ENCODE peak calls at places on chromosomes 12 and 14, in four cellular contexts. One of them, this sample, is unnamed.

GRCh38 chr14:65302571-65303184 is 109.9 kb upstream of the FUT8 start:
- DNase-seq in kidney: no peak
- DNase-seq in stimulated activated CD4-positive, alpha-beta T cell treated with anti-CD3 and anti-CD28 coated beads, Interleukin-15, amount 100 ng/mL, for 24 hours: peak
- DNase-seq in activated T-cell treated with anti-CD3 and anti-CD28 coated beads for 1 hour: no peak
- DNase-seq in this sample: no peak

GRCh38 chr12:82981150-82981549 is 294.4 kb downstream of the TMTC2 start:
- DNase-seq in kidney: no peak
- DNase-seq in stimulated activated CD4-positive, alpha-beta T cell treated with anti-CD3 and anti-CD28 coated beads, Interleukin-15, amount 100 ng/mL, for 24 hours: no peak
- DNase-seq in activated T-cell treated with anti-CD3 and anti-CD28 coated beads for 1 hour: no peak
- DNase-seq in this sample: no peak

GRCh38 chr14:77007975-77008421 is 20.5 kb downstream of the IRF2BPL start:
- DNase-seq in kidney: peak
- DNase-seq in stimulated activated CD4-positive, alpha-beta T cell treated with anti-CD3 and anti-CD28 coated beads, Interleukin-15, amount 100 ng/mL, for 24 hours: no peak
- DNase-seq in activated T-cell treated with anti-CD3 and anti-CD28 coated beads for 1 hour: no peak
- DNase-seq in this sample: no peak

GRCh38 chr14:72619071-72619710 is 274.7 kb downstream of the DPF3 start:
- DNase-seq in kidney: peak
- DNase-seq in stimulated activated CD4-positive, alpha-beta T cell treated with anti-CD3 and anti-CD28 coated beads, Interleukin-15, amount 100 ng/mL, for 24 hours: no peak
- DNase-seq in activated T-cell treated with anti-CD3 and anti-CD28 coated beads for 1 hour: no peak
- DNase-seq in this sample: no peak

GRCh38 chr14:60679566-60680258 is 30.4 kb upstream of the SIX1 start:
- DNase-seq in kidney: no peak
- DNase-seq in stimulated activated CD4-positive, alpha-beta T cell treated with anti-CD3 and anti-CD28 coated beads, Interleukin-15, amount 100 ng/mL, for 24 hours: no peak
- DNase-seq in activated T-cell treated with anti-CD3 and anti-CD28 coated beads for 1 hour: no peak
- DNase-seq in this sample: no peak

GRCh38 chr12:19183121-19183838 is 53.7 kb downstream of the PLEKHA5 start:
- DNase-seq in kidney: no peak
- DNase-seq in stimulated activated CD4-positive, alpha-beta T cell treated with anti-CD3 and anti-CD28 coated beads, Interleukin-15, amount 100 ng/mL, for 24 hours: no peak
- DNase-seq in activated T-cell treated with anti-CD3 and anti-CD28 coated beads for 1 hour: no peak
- DNase-seq in this sample: no peak

GRCh38 chr12:116418551-116418950 is 140.6 kb upstream of the MAP1LC3B2 start:
- DNase-seq in kidney: no peak
- DNase-seq in stimulated activated CD4-positive, alpha-beta T cell treated with anti-CD3 and anti-CD28 coated beads, Interleukin-15, amount 100 ng/mL, for 24 hours: no peak
- DNase-seq in activated T-cell treated with anti-CD3 and anti-CD28 coated beads for 1 hour: no peak
- DNase-seq in this sample: no peak

GRCh38 chr14:53399057-53399456 is 245.9 kb upstream of the DDHD1 start:
- DNase-seq in kidney: no peak
- DNase-seq in stimulated activated CD4-positive, alpha-beta T cell treated with anti-CD3 and anti-CD28 coated beads, Interleukin-15, amount 100 ng/mL, for 24 hours: no peak
- DNase-seq in activated T-cell treated with anti-CD3 and anti-CD28 coated beads for 1 hour: no peak
- DNase-seq in this sample: no peak

GRCh38 chr14:76928301-76928700 is 100.2 kb downstream of the IRF2BPL start:
- DNase-seq in kidney: no peak
- DNase-seq in stimulated activated CD4-positive, alpha-beta T cell treated with anti-CD3 and anti-CD28 coated beads, Interleukin-15, amount 100 ng/mL, for 24 hours: no peak
- DNase-seq in activated T-cell treated with anti-CD3 and anti-CD28 coated beads for 1 hour: no peak
- DNase-seq in this sample: no peak

GRCh38 chr12:124411291-124411878 is 116.5 kb downstream of the RFLNA start:
- DNase-seq in kidney: peak
- DNase-seq in stimulated activated CD4-positive, alpha-beta T cell treated with anti-CD3 and anti-CD28 coated beads, Interleukin-15, amount 100 ng/mL, for 24 hours: no peak
- DNase-seq in activated T-cell treated with anti-CD3 and anti-CD28 coated beads for 1 hour: no peak
- DNase-seq in this sample: no peak

GRCh38 chr14:29216316-29216715 is 449.7 kb downstream of the FOXG1 start:
- DNase-seq in kidney: no peak
- DNase-seq in stimulated activated CD4-positive, alpha-beta T cell treated with anti-CD3 and anti-CD28 coated beads, Interleukin-15, amount 100 ng/mL, for 24 hours: no peak
- DNase-seq in activated T-cell treated with anti-CD3 and anti-CD28 coated beads for 1 hour: no peak
- DNase-seq in this sample: no peak

GRCh38 chr12:133202493-133203343 is 21.4 kb downstream of the ZNF268 start:
- DNase-seq in kidney: no peak
- DNase-seq in stimulated activated CD4-positive, alpha-beta T cell treated with anti-CD3 and anti-CD28 coated beads, Interleukin-15, amount 100 ng/mL, for 24 hours: no peak
- DNase-seq in activated T-cell treated with anti-CD3 and anti-CD28 coated beads for 1 hour: no peak
- DNase-seq in this sample: no peak

GRCh38 chr14:94203473-94204210 is 29.5 kb downstream of the PPP4R4 start:
- DNase-seq in kidney: no peak
- DNase-seq in stimulated activated CD4-positive, alpha-beta T cell treated with anti-CD3 and anti-CD28 coated beads, Interleukin-15, amount 100 ng/mL, for 24 hours: no peak
- DNase-seq in activated T-cell treated with anti-CD3 and anti-CD28 coated beads for 1 hour: no peak
- DNase-seq in this sample: no peak

GRCh38 chr14:81341405-81342180 is 58.5 kb downstream of the STON2 start:
- DNase-seq in kidney: no peak
- DNase-seq in stimulated activated CD4-positive, alpha-beta T cell treated with anti-CD3 and anti-CD28 coated beads, Interleukin-15, amount 100 ng/mL, for 24 hours: no peak
- DNase-seq in activated T-cell treated with anti-CD3 and anti-CD28 coated beads for 1 hour: no peak
- DNase-seq in this sample: no peak

GRCh38 chr14:76920572-76921175 is 94.5 kb downstream of the LRRC74A start:
- DNase-seq in kidney: no peak
- DNase-seq in stimulated activated CD4-positive, alpha-beta T cell treated with anti-CD3 and anti-CD28 coated beads, Interleukin-15, amount 100 ng/mL, for 24 hours: no peak
- DNase-seq in activated T-cell treated with anti-CD3 and anti-CD28 coated beads for 1 hour: no peak
- DNase-seq in this sample: no peak

GRCh38 chr12:80441921-80442320 is 2.1 kb upstream of the PTPRQ start:
- DNase-seq in kidney: no peak
- DNase-seq in stimulated activated CD4-positive, alpha-beta T cell treated with anti-CD3 and anti-CD28 coated beads, Interleukin-15, amount 100 ng/mL, for 24 hours: no peak
- DNase-seq in activated T-cell treated with anti-CD3 and anti-CD28 coated beads for 1 hour: no peak
- DNase-seq in this sample: no peak

GRCh38 chr12:119594772-119595445 is 1.3 kb downstream of the TMEM233 start:
- DNase-seq in kidney: peak
- DNase-seq in stimulated activated CD4-positive, alpha-beta T cell treated with anti-CD3 and anti-CD28 coated beads, Interleukin-15, amount 100 ng/mL, for 24 hours: no peak
- DNase-seq in activated T-cell treated with anti-CD3 and anti-CD28 coated beads for 1 hour: no peak
- DNase-seq in this sample: no peak

GRCh38 chr14:34439090-34439489 is 22.9 kb downstream of the SPTSSA start:
- DNase-seq in kidney: no peak
- DNase-seq in stimulated activated CD4-positive, alpha-beta T cell treated with anti-CD3 and anti-CD28 coated beads, Interleukin-15, amount 100 ng/mL, for 24 hours: no peak
- DNase-seq in activated T-cell treated with anti-CD3 and anti-CD28 coated beads for 1 hour: no peak
- DNase-seq in this sample: no peak

GRCh38 chr12:124687695-124688301 is 120.4 kb upstream of the NCOR2 start:
- DNase-seq in kidney: peak
- DNase-seq in stimulated activated CD4-positive, alpha-beta T cell treated with anti-CD3 and anti-CD28 coated beads, Interleukin-15, amount 100 ng/mL, for 24 hours: peak
- DNase-seq in activated T-cell treated with anti-CD3 and anti-CD28 coated beads for 1 hour: no peak
- DNase-seq in this sample: no peak

GRCh38 chr12:53750812-53751335 is 905 bp downstream of the CISTR start:
- DNase-seq in kidney: peak
- DNase-seq in stimulated activated CD4-positive, alpha-beta T cell treated with anti-CD3 and anti-CD28 coated beads, Interleukin-15, amount 100 ng/mL, for 24 hours: no peak
- DNase-seq in activated T-cell treated with anti-CD3 and anti-CD28 coated beads for 1 hour: no peak
- DNase-seq in this sample: no peak

GRCh38 chr14:50064993-50065392 is 51.4 kb downstream of the VCPKMT start:
- DNase-seq in kidney: no peak
- DNase-seq in stimulated activated CD4-positive, alpha-beta T cell treated with anti-CD3 and anti-CD28 coated beads, Interleukin-15, amount 100 ng/mL, for 24 hours: peak
- DNase-seq in activated T-cell treated with anti-CD3 and anti-CD28 coated beads for 1 hour: no peak
- DNase-seq in this sample: peak

GRCh38 chr12:51118706-51119105 is 35.3 kb upstream of the CSRNP2 start:
- DNase-seq in kidney: no peak
- DNase-seq in stimulated activated CD4-positive, alpha-beta T cell treated with anti-CD3 and anti-CD28 coated beads, Interleukin-15, amount 100 ng/mL, for 24 hours: no peak
- DNase-seq in activated T-cell treated with anti-CD3 and anti-CD28 coated beads for 1 hour: no peak
- DNase-seq in this sample: no peak

GRCh38 chr12:51323317-51323960 is 535 bp downstream of the BIN2 start:
- DNase-seq in kidney: no peak
- DNase-seq in stimulated activated CD4-positive, alpha-beta T cell treated with anti-CD3 and anti-CD28 coated beads, Interleukin-15, amount 100 ng/mL, for 24 hours: peak
- DNase-seq in activated T-cell treated with anti-CD3 and anti-CD28 coated beads for 1 hour: peak
- DNase-seq in this sample: peak